ENCODE peak calls at places on chromosomes 11 and 22, in four cellular contexts. R is lung, V is brain microvascular endothelial cell, F is right atrium auricular region. H is an unnamed sample.

GRCh38 chr11:48107188-48107704 is 109.4 kb upstream of the OR4B1 start:
- DNase-seq in R (no peak), V (no peak), F (peak), H (peak)

GRCh38 chr22:40325315-40325714 is 21.0 kb upstream of the ADSL start:
- DNase-seq in R (no peak), V (no peak), F (no peak), H (no peak)

GRCh38 chr11:125990244-125990643 is 44.4 kb downstream of the VSIG10L2 start:
- DNase-seq in R (peak), V (peak), F (no peak), H (no peak)

GRCh38 chr22:46592390-46592872 is 27.8 kb upstream of the GRAMD4 start:
- DNase-seq in R (no peak), V (peak), F (no peak), H (no peak)

GRCh38 chr22:24445481-24446290 is 18.3 kb downstream of the ADORA2A start:
- DNase-seq in R (no peak), V (no peak), F (no peak), H (no peak)

GRCh38 chr11:36131719-36132349 is 157.4 kb downstream of the COMMD9 start:
- DNase-seq in R (no peak), V (peak), F (no peak), H (no peak)

GRCh38 chr11:17991799-17992433 is 20.9 kb downstream of the SERGEF start:
- DNase-seq in R (no peak), V (no peak), F (no peak), H (no peak)

GRCh38 chr11:1176224-1177019 is 18.7 kb downstream of the MUC5AC start:
- DNase-seq in R (no peak), V (no peak), F (no peak), H (no peak)

GRCh38 chr11:64838600-64839334 is 5.7 kb downstream of the CDC42BPG start:
- DNase-seq in R (no peak), V (no peak), F (no peak), H (no peak)

GRCh38 chr11:43578346-43579170 is 102.0 kb upstream of the HSD17B12 start:
- DNase-seq in R (no peak), V (peak), F (no peak), H (peak)

GRCh38 chr11:110921742-110922200 is 209.5 kb upstream of the ARHGAP20 start:
- DNase-seq in R (peak), V (no peak), F (no peak), H (no peak)

GRCh38 chr11:65288706-65289536 is 25.7 kb upstream of the CDC42EP2 start:
- DNase-seq in R (no peak), V (no peak), F (no peak), H (no peak)

GRCh38 chr22:22940961-22941605 is 53.5 kb downstream of the IGLL5 start:
- DNase-seq in R (no peak), V (no peak), F (no peak), H (peak)

GRCh38 chr11:125001073-125001764 is 47.2 kb downstream of the CCDC15 start:
- DNase-seq in R (no peak), V (no peak), F (no peak), H (no peak)

GRCh38 chr22:25992331-25992730 is 176.9 kb upstream of the SEZ6L start:
- DNase-seq in R (no peak), V (no peak), F (no peak), H (no peak)

GRCh38 chr11:121664144-121664543 is 211.4 kb upstream of the SORL1-AS1 start:
- DNase-seq in R (no peak), V (no peak), F (no peak), H (no peak)

GRCh38 chr11:121659811-121660210 is 207.0 kb upstream of the SORL1-AS1 start:
- DNase-seq in R (no peak), V (no peak), F (no peak), H (no peak)

GRCh38 chr11:121665211-121665838 is 212.6 kb upstream of the SORL1-AS1 start:
- DNase-seq in R (no peak), V (no peak), F (no peak), H (no peak)

GRCh38 chr11:121657191-121657590 is 204.4 kb upstream of the SORL1-AS1 start:
- DNase-seq in R (no peak), V (no peak), F (no peak), H (no peak)

GRCh38 chr11:121661796-121662508 is 209.2 kb upstream of the SORL1-AS1 start:
- DNase-seq in R (no peak), V (peak), F (no peak), H (no peak)
- TF ChIP-seq CTCF in R (no peak), V (peak), F (no peak), H (no peak)

GRCh38 chr11:6538456-6538855 is 41.4 kb downstream of the DNHD1 start:
- DNase-seq in R (no peak), V (no peak), F (no peak), H (no peak)

GRCh38 chr11:6542727-6543126 is 45.6 kb downstream of the DNHD1 start:
- DNase-seq in R (no peak), V (no peak), F (no peak), H (no peak)

GRCh38 chr11:6539748-6540268 is 42.7 kb downstream of the DNHD1 start:
- DNase-seq in R (no peak), V (no peak), F (no peak), H (no peak)

GRCh38 chr11:6541356-6541755 is 44.3 kb downstream of the DNHD1 start:
- DNase-seq in R (no peak), V (no peak), F (no peak), H (no peak)

DNA sequence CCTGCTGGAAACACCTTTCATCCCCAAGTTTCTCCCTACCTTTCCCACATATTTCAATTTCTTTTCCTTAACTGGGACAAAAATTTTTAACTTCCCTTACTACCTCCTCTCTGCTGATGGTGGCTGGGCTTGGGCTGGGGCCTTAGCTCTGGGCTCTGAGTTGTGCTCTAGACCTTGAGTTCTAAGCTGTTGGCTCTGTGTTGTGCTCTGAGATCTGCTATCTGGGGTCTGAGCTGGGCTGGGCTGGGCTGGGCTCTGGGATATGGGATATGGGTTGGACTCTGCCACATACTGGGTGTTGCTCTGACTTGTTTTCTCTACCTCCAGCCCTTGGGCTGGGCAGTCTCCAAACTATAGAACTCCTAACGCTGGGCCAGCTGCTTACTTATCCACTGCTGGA is 41.8 kb downstream of the DNHD1 start:
- DNase-seq in R (no peak), V (no peak), F (no peak), H (no peak)
- TF ChIP-seq CTCF in R (no peak), V (no peak), F (no peak), H (no peak)

GRCh38 chr11:32006799-32007388 is 84.0 kb upstream of the RCN1 start:
- DNase-seq in R (no peak), V (peak), F (no peak), H (no peak)
- TF ChIP-seq CTCF in R (no peak), V (peak), F (peak), H (peak)

DNA sequence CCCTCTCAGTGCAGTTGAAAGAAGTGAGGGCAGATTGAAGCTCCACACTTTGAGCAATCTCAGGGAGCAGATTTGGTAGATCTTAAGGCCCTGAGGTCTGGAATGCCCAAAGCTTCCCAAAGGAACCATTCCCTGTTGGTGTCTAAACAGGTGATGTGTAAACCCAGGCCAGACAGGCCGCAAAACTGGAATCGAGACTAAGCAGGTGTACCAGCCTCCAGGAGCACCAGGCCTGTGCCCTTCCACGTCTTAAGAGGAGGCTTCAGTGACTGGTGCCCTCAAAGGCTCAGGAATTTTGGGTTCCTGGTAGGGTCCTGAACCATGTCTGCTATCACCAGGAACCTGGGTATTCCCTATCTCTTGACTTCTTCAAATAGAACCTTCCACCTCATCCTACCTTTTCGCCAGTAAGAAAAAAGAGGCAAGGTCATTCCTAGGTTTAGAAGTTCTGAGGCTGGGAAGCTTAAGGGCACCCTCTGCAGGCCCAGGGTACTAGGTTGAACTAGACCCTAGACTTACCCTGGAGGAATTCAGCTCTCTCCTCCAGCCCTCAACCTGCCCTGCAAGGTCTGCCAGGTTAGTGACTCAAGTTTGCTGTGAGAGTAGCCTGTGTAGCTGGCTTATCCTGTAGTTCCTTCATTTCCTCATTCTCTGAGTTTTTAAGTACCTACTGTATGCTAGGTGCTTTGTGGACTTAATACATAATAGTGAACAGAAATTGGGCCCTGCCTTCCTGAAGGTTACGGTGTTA is 100.0 kb upstream of the NNMT start:
- DNase-seq in R (peak), V (no peak), F (no peak), H (no peak)
- TF ChIP-seq CTCF in R (no peak), V (peak), F (no peak), H (no peak)